ENCODE peak calls at places on chromosomes 2 and 18, in five cellular contexts. One of them, this sample, is unnamed.

GRCh38 chr2:66578067-66578852 is 143.3 kb downstream of the MEIS1 start:
- DNase-seq in NCI-H1436: no peak
- DNase-seq in left ventricle myocardium superior: no peak
- DNase-seq in Right ventricle myocardium superior: no peak
- DNase-seq in astrocyte of the spinal cord: peak
- DNase-seq in this sample: peak

GRCh38 chr18:9721893-9722515 is 13.9 kb downstream of the RAB31 start:
- DNase-seq in left ventricle myocardium superior: no peak
- DNase-seq in astrocyte of the spinal cord: no peak
- DNase-seq in Right ventricle myocardium superior: no peak
- DNase-seq in NCI-H1436: no peak
- DNase-seq in this sample: no peak

GRCh38 chr2:164840458-164840929 is 1.1 kb downstream of the COBLL1 start:
- DNase-seq in astrocyte of the spinal cord: no peak
- DNase-seq in left ventricle myocardium superior: peak
- DNase-seq in Right ventricle myocardium superior: peak
- DNase-seq in NCI-H1436: peak
- DNase-seq in this sample: no peak

GRCh38 chr2:40403233-40403841 is 48.6 kb downstream of the SLC8A1 start:
- DNase-seq in NCI-H1436: no peak
- DNase-seq in Right ventricle myocardium superior: no peak
- DNase-seq in left ventricle myocardium superior: no peak
- DNase-seq in astrocyte of the spinal cord: peak
- DNase-seq in this sample: peak

GRCh38 chr2:85681354-85681728 is 12.8 kb upstream of the GNLY start:
- DNase-seq in left ventricle myocardium superior: no peak
- DNase-seq in Right ventricle myocardium superior: no peak
- DNase-seq in NCI-H1436: no peak
- DNase-seq in astrocyte of the spinal cord: no peak
- DNase-seq in this sample: no peak

GRCh38 chr2:157789933-157790511 is 86.1 kb downstream of the ACVR1 start:
- DNase-seq in left ventricle myocardium superior: peak
- DNase-seq in astrocyte of the spinal cord: no peak
- DNase-seq in Right ventricle myocardium superior: peak
- DNase-seq in NCI-H1436: no peak
- DNase-seq in this sample: peak

GRCh38 chr2:18604573-18604885 is 15.2 kb upstream of the NT5C1B start:
- DNase-seq in Right ventricle myocardium superior: no peak
- DNase-seq in astrocyte of the spinal cord: no peak
- DNase-seq in NCI-H1436: no peak
- DNase-seq in left ventricle myocardium superior: no peak
- DNase-seq in this sample: no peak

GRCh38 chr2:23619941-23620340 is 235.0 kb downstream of the KLHL29 start:
- DNase-seq in astrocyte of the spinal cord: no peak
- DNase-seq in left ventricle myocardium superior: no peak
- DNase-seq in NCI-H1436: no peak
- DNase-seq in Right ventricle myocardium superior: no peak
- DNase-seq in this sample: no peak

GRCh38 chr2:190467575-190468083 is 59.5 kb downstream of the MFSD6 start:
- DNase-seq in astrocyte of the spinal cord: peak
- DNase-seq in NCI-H1436: no peak
- DNase-seq in left ventricle myocardium superior: no peak
- DNase-seq in Right ventricle myocardium superior: no peak
- DNase-seq in this sample: peak

GRCh38 chr18:74153377-74153776 is 5.1 kb downstream of the TIMM21 start:
- DNase-seq in astrocyte of the spinal cord: no peak
- DNase-seq in left ventricle myocardium superior: no peak
- DNase-seq in Right ventricle myocardium superior: no peak
- DNase-seq in NCI-H1436: no peak
- DNase-seq in this sample: peak

GRCh38 chr2:99982744-99983143 is 159.6 kb downstream of the AFF3 start:
- DNase-seq in Right ventricle myocardium superior: no peak
- DNase-seq in NCI-H1436: no peak
- DNase-seq in left ventricle myocardium superior: no peak
- DNase-seq in astrocyte of the spinal cord: no peak
- DNase-seq in this sample: no peak

GRCh38 chr2:231276986-231277385 is 78.6 kb downstream of the ARMC9 start:
- DNase-seq in NCI-H1436: no peak
- DNase-seq in left ventricle myocardium superior: no peak
- DNase-seq in astrocyte of the spinal cord: no peak
- DNase-seq in Right ventricle myocardium superior: no peak
- DNase-seq in this sample: no peak

GRCh38 chr18:58025733-58026132 is 18.3 kb upstream of the NEDD4L start:
- DNase-seq in Right ventricle myocardium superior: no peak
- DNase-seq in NCI-H1436: no peak
- DNase-seq in left ventricle myocardium superior: no peak
- DNase-seq in astrocyte of the spinal cord: no peak
- DNase-seq in this sample: peak

GRCh38 chr2:226631671-226632070 is 167.9 kb downstream of the IRS1 start:
- DNase-seq in NCI-H1436: no peak
- DNase-seq in astrocyte of the spinal cord: no peak
- DNase-seq in Right ventricle myocardium superior: no peak
- DNase-seq in left ventricle myocardium superior: no peak
- DNase-seq in this sample: peak

This sample was measured in fibroblast of lung.